ENCODE peak calls at places on chromosomes 12 and 14, in nine cellular contexts. F is lower leg skin, I is brain microvascular endothelial cell, S is lower lobe of right lung, P is astrocyte of the spinal cord, E is Calu3, V is GM20000, W is RWPE2, G is hepatocyte. L is an unnamed sample.

GRCh38 chr12:11729008-11729407 is 79.5 kb downstream of the ETV6 start:
- DNase-seq in F (no peak), I (no peak), S (no peak), P (no peak), E (peak), V (no peak), W (no peak), G (no peak), L (no peak)

GRCh38 chr12:50603817-50604639 is 99.2 kb downstream of the DIP2B start:
- DNase-seq in F (no peak), I (peak), S (no peak), P (peak), E (no peak), V (no peak), W (no peak), G (no peak), L (peak)

GRCh38 chr14:77691259-77691658 is 16.6 kb downstream of the ALKBH1 start:
- DNase-seq in F (no peak), I (no peak), S (no peak), P (no peak), E (no peak), V (no peak), W (no peak), G (no peak), L (no peak)

GRCh38 chr14:49287004-49287403 is 299.2 kb downstream of the RPS29 start:
- DNase-seq in F (no peak), I (no peak), S (no peak), P (no peak), E (no peak), V (no peak), W (no peak), G (no peak), L (no peak)

GRCh38 chr12:101599311-101599710 is 4.5 kb downstream of the MYBPC1 start:
- DNase-seq in F (no peak), I (no peak), S (no peak), P (no peak), E (no peak), V (no peak), W (no peak), G (no peak), L (no peak)

GRCh38 chr12:14545144-14546124 is 22.2 kb downstream of the PLBD1 start:
- DNase-seq in F (no peak), I (no peak), S (no peak), P (no peak), E (no peak), V (no peak), W (no peak), G (no peak), L (no peak)

GRCh38 chr14:31858868-31859267 is 218.2 kb upstream of the ARHGAP5 start:
- DNase-seq in F (no peak), I (no peak), S (no peak), P (peak), E (no peak), V (no peak), W (no peak), G (no peak), L (peak)

GRCh38 chr12:28265435-28266042 is 75.3 kb downstream of the CCDC91 start:
- DNase-seq in F (no peak), I (no peak), S (no peak), P (no peak), E (no peak), V (no peak), W (no peak), G (no peak), L (peak)

GRCh38 chr12:19322376-19322775 is 116.9 kb upstream of the AEBP2 start:
- DNase-seq in F (no peak), I (no peak), S (no peak), P (no peak), E (no peak), V (no peak), W (no peak), G (no peak), L (no peak)

GRCh38 chr12:64392221-64392620 is 1.7 kb upstream of the C12orf56 start:
- DNase-seq in F (no peak), I (peak), S (no peak), P (peak), E (peak), V (peak), W (no peak), G (peak), L (peak)

GRCh38 chr14:89911018-89911919 is 43.3 kb downstream of the EFCAB11 start:
- DNase-seq in F (peak), I (peak), S (no peak), P (peak), E (peak), V (no peak), W (no peak), G (peak), L (peak)

GRCh38 chr14:49989980-49990379 is 97.1 kb downstream of the ARF6 start:
- DNase-seq in F (no peak), I (no peak), S (no peak), P (no peak), E (no peak), V (no peak), W (no peak), G (no peak), L (no peak)

GRCh38 chr12:50188280-50188781 is 21.2 kb upstream of the CERS5 start:
- DNase-seq in F (no peak), I (peak), S (no peak), P (no peak), E (no peak), V (no peak), W (no peak), G (peak), L (peak)

GRCh38 chr12:86264451-86265328 is 8.5 kb upstream of the MGAT4C start:
- DNase-seq in F (peak), I (no peak), S (peak), P (no peak), E (peak), V (no peak), W (no peak), G (peak), L (no peak)

GRCh38 chr12:53054112-53054878 is 4.4 kb downstream of the TNS2 start:
- DNase-seq in F (peak), I (peak), S (peak), P (peak), E (peak), V (peak), W (peak), G (peak), L (peak)

GRCh38 chr12:43858096-43858495 is 22.2 kb downstream of the TMEM117 start:
- DNase-seq in F (no peak), I (no peak), S (no peak), P (no peak), E (no peak), V (no peak), W (no peak), G (no peak), L (no peak)

GRCh38 chr12:132761911-132762583 is 415 bp upstream of the ANKLE2 start:
- DNase-seq in F (peak), I (peak), S (peak), P (peak), E (peak), V (peak), W (peak), G (peak), L (peak)

GRCh38 chr12:31876568-31877424 is 82.4 kb upstream of the RESF1 start:
- DNase-seq in F (peak), I (no peak), S (peak), P (no peak), E (no peak), V (no peak), W (no peak), G (peak), L (no peak)

GRCh38 chr14:43418314-43418713 is 1088.8 kb downstream of the FSCB start:
- DNase-seq in F (no peak), I (no peak), S (no peak), P (no peak), E (no peak), V (no peak), W (no peak), G (no peak), L (no peak)

GRCh38 chr12:114611145-114612018 is 72.6 kb downstream of the TBX3 start:
- DNase-seq in F (no peak), I (no peak), S (no peak), P (no peak), E (no peak), V (no peak), W (no peak), G (peak), L (no peak)

GRCh38 chr12:28258998-28259397 is 68.7 kb downstream of the CCDC91 start:
- DNase-seq in F (no peak), I (no peak), S (no peak), P (peak), E (no peak), V (no peak), W (no peak), G (no peak), L (peak)

GRCh38 chr14:103520657-103521437 is 1.8 kb downstream of the CKB start:
- DNase-seq in F (peak), I (peak), S (peak), P (peak), E (peak), V (peak), W (peak), G (peak), L (peak)

GRCh38 chr14:104657563-104658324 is 31.7 kb upstream of the INF2 start:
- DNase-seq in F (no peak), I (no peak), S (no peak), P (no peak), E (no peak), V (peak), W (peak), G (no peak), L (no peak)

GRCh38 chr12:132600048-132601032 is 10.0 kb downstream of the LRCOL1 start:
- DNase-seq in F (peak), I (peak), S (peak), P (peak), E (peak), V (peak), W (no peak), G (peak), L (peak)

GRCh38 chr14:54718046-54718445 is 151.1 kb downstream of the SAMD4A start:
- DNase-seq in F (no peak), I (no peak), S (no peak), P (no peak), E (no peak), V (no peak), W (no peak), G (no peak), L (no peak)

GRCh38 chr14:23139874-23140273 is 20.8 kb upstream of the CEBPE start:
- DNase-seq in F (no peak), I (no peak), S (no peak), P (no peak), E (no peak), V (no peak), W (no peak), G (no peak), L (no peak)

GRCh38 chr14:79229383-79229875 is 981.9 kb downstream of the DIO2 start:
- DNase-seq in F (no peak), I (no peak), S (no peak), P (no peak), E (no peak), V (no peak), W (no peak), G (no peak), L (no peak)

GRCh38 chr14:34036319-34036761 is 85.5 kb upstream of the EGLN3 start:
- DNase-seq in F (no peak), I (no peak), S (no peak), P (no peak), E (no peak), V (no peak), W (no peak), G (no peak), L (peak)

GRCh38 chr14:105198588-105198987 is 17.5 kb upstream of the NUDT14 start:
- DNase-seq in F (no peak), I (no peak), S (no peak), P (no peak), E (no peak), V (no peak), W (no peak), G (no peak), L (no peak)

GRCh38 chr14:51552275-51552674 is 99.4 kb upstream of the FRMD6 start:
- DNase-seq in F (no peak), I (no peak), S (no peak), P (no peak), E (no peak), V (no peak), W (no peak), G (no peak), L (no peak)

GRCh38 chr14:61106627-61107147 is 125.6 kb downstream of the SLC38A6 start:
- DNase-seq in F (no peak), I (no peak), S (no peak), P (no peak), E (no peak), V (no peak), W (no peak), G (no peak), L (no peak)

GRCh38 chr14:101960225-101960624 is 4.1 kb upstream of the DYNC1H1 start:
- DNase-seq in F (no peak), I (no peak), S (no peak), P (no peak), E (no peak), V (no peak), W (no peak), G (no peak), L (peak)

GRCh38 chr12:111149299-111149698 is 219.6 kb downstream of the PHETA1 start:
- DNase-seq in F (no peak), I (no peak), S (no peak), P (no peak), E (no peak), V (no peak), W (no peak), G (no peak), L (no peak)
- TF ChIP-seq CTCF in F (no peak), I (no peak), S (no peak), P (no peak), E (no peak), V (no peak), W (no peak), G (no peak), L (no peak)

GRCh38 chr14:65834051-65834450 is 421.5 kb downstream of the FUT8 start:
- DNase-seq in F (no peak), I (no peak), S (no peak), P (no peak), E (no peak), V (no peak), W (no peak), G (no peak), L (no peak)

GRCh38 chr14:65833256-65833880 is 420.8 kb downstream of the FUT8 start:
- DNase-seq in F (peak), I (no peak), S (no peak), P (no peak), E (no peak), V (no peak), W (no peak), G (no peak), L (no peak)

GRCh38 chr14:65835501-65835900 is 423.0 kb downstream of the FUT8 start:
- DNase-seq in F (no peak), I (no peak), S (no peak), P (no peak), E (no peak), V (no peak), W (no peak), G (no peak), L (no peak)

GRCh38 chr14:65834812-65835211 is 422.3 kb downstream of the FUT8 start:
- DNase-seq in F (no peak), I (no peak), S (no peak), P (no peak), E (no peak), V (no peak), W (no peak), G (no peak), L (no peak)

DNA sequence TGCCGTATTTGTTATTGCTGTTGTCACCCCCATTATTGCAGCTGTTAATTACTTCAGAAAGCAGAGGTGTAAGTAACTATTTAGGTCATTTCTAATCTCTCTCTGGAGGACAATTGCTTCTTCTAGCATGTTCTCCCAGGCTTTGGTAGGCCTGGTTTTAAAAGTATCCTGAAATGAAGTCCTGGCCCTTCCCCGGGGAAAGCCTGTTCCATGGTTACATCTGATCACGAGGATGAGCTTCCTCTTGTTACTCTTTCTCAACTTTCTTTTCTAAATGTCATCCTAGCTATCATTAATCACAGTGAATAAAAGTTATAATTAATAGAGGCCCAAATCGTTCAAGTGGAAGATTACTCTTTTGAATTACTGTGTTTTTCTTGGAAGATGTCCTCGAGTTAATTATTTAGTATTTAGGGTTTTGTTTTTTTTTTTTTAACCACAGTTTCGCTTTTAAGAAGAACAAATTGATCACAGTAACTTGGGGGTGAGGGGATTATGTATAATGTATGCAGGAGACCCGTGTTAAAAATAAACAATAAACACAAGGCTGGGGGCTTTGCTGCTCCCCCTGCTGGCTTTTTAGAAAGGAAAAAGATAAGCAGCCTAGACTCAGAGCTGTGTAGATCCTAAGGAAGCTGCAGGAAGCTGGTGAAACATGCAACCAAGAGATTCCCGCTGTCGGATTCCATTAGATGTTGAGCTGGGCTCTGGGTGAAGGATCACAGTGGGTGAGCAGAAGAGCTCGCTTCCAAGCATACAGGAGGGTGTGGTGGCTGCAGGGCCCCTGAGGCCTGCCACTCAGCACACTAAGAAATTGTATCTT is 420.1 kb downstream of the FUT8 start:
- DNase-seq in F (peak), I (peak), S (no peak), P (peak), E (no peak), V (no peak), W (no peak), G (no peak), L (peak)
- TF ChIP-seq CTCF in F (no peak), I (peak), S (no peak), P (peak), E (no peak), V (no peak), W (peak), G (peak), L (peak)

GRCh38 chr12:58804749-58805148 is 115.6 kb downstream of the LRIG3 start:
- DNase-seq in F (no peak), I (no peak), S (no peak), P (no peak), E (peak), V (peak), W (no peak), G (no peak), L (no peak)
- TF ChIP-seq CTCF in F (no peak), I (peak), S (no peak), P (peak), E (peak), V (peak), W (peak), G (peak), L (peak)

DNA sequence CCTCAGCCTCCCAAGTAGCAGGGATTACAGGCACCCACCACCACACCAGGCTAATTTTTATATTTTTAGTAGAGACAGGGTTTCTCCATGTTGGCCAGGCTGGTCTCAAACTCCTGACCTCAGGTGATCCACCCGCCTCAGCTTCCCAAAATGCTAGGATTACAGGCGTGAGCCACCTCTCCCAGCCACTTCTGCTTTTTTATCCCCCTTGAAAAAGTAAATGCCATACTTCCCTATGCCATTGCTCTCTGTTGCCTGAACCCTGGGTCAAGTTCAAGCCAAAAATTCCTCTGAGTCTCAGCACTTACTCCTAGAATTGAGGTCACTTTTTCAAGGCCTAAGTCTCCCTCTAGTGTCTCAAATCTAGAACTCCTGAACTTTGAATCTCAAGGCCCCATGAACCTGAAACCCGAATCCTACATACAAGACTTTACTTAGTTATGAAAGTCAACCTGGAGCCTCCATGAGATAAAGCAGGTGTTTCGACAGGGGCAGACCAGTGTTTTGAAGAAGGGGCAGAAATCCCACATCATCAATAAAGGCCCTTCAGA is 1.4 kb upstream of the APOBEC1 start:
- DNase-seq in F (no peak), I (no peak), S (no peak), P (no peak), E (no peak), V (no peak), W (no peak), G (no peak), L (no peak)
- TF ChIP-seq CTCF in F (no peak), I (no peak), S (no peak), P (peak), E (no peak), V (no peak), W (no peak), G (peak), L (no peak)

GRCh38 chr12:62525306-62525705 is 58.7 kb downstream of the MON2 start:
- DNase-seq in F (no peak), I (no peak), S (no peak), P (no peak), E (no peak), V (no peak), W (no peak), G (no peak), L (no peak)

GRCh38 chr12:62520361-62520760 is 53.7 kb downstream of the MON2 start:
- DNase-seq in F (no peak), I (no peak), S (no peak), P (no peak), E (no peak), V (no peak), W (no peak), G (no peak), L (no peak)

GRCh38 chr12:62522984-62523383 is 56.4 kb downstream of the MON2 start:
- DNase-seq in F (no peak), I (no peak), S (no peak), P (no peak), E (no peak), V (no peak), W (no peak), G (no peak), L (peak)

GRCh38 chr12:62519043-62519442 is 52.4 kb downstream of the MON2 start:
- DNase-seq in F (no peak), I (no peak), S (no peak), P (no peak), E (no peak), V (no peak), W (no peak), G (no peak), L (no peak)

GRCh38 chr12:62523619-62524018 is 57.0 kb downstream of the MON2 start:
- DNase-seq in F (no peak), I (no peak), S (no peak), P (no peak), E (no peak), V (no peak), W (no peak), G (no peak), L (no peak)
- TF ChIP-seq CTCF in F (no peak), I (no peak), S (no peak), P (no peak), E (no peak), V (no peak), W (no peak), G (no peak), L (no peak)

GRCh38 chr12:121001060-121001459 is 15.2 kb downstream of the C12orf43 start:
- DNase-seq in F (no peak), I (no peak), S (peak), P (no peak), E (no peak), V (no peak), W (no peak), G (no peak), L (no peak)

GRCh38 chr12:121005346-121005815 is 10.9 kb downstream of the C12orf43 start:
- DNase-seq in F (no peak), I (peak), S (no peak), P (peak), E (peak), V (peak), W (no peak), G (peak), L (peak)

GRCh38 chr12:121001841-121002483 is 14.3 kb downstream of the C12orf43 start:
- DNase-seq in F (no peak), I (no peak), S (peak), P (no peak), E (no peak), V (no peak), W (no peak), G (no peak), L (no peak)

GRCh38 chr12:121004253-121004815 is 12.0 kb downstream of the C12orf43 start:
- DNase-seq in F (no peak), I (no peak), S (no peak), P (no peak), E (no peak), V (no peak), W (no peak), G (no peak), L (no peak)

GRCh38 chr12:121003650-121004049 is 12.6 kb downstream of the C12orf43 start:
- DNase-seq in F (no peak), I (no peak), S (peak), P (no peak), E (peak), V (no peak), W (no peak), G (no peak), L (no peak)
- TF ChIP-seq CTCF in F (no peak), I (peak), S (no peak), P (no peak), E (no peak), V (no peak), W (no peak), G (peak), L (no peak)